ENCODE peak calls at places on chromosome 19, in nine cellular contexts. One of them, this sample, is unnamed.

GRCh38 chr19:2302319-2303208 is 5.4 kb downstream of the LINGO3 start:
- DNase-seq in iris pigment epithelial cell: peak
- DNase-seq in hepatic stellate cell: peak
- DNase-seq in fibroblast of the aortic adventitia: peak
- DNase-seq in stimulated activated CD8-positive, alpha-beta memory T cell treated with anti-CD3 and anti-CD28 coated beads, Interleukin-15, amount 100 ng/mL, for 4 hours: no peak
- DNase-seq in tibial nerve: no peak
- DNase-seq in AG10803: peak
- DNase-seq in activated T-helper 2 cell treated with anti-CD3 and anti-CD28 coated beads, Interferon-gamma antibody, Interleukin-2, Interleukin-4, amounts not matched to agents 10 μg/mL and 5 μg/mL and 100 μg/mL, durations not matched to agents 14 hours and 24 hours and 36 hours: no peak
- DNase-seq in lung: no peak
- DNase-seq in this sample: no peak

GRCh38 chr19:1615156-1615765 is 10.0 kb upstream of the UQCR11 start:
- DNase-seq in lung: no peak
- DNase-seq in hepatic stellate cell: no peak
- DNase-seq in activated T-helper 2 cell treated with anti-CD3 and anti-CD28 coated beads, Interferon-gamma antibody, Interleukin-2, Interleukin-4, amounts not matched to agents 10 μg/mL and 5 μg/mL and 100 μg/mL, durations not matched to agents 14 hours and 24 hours and 36 hours: no peak
- DNase-seq in iris pigment epithelial cell: no peak
- DNase-seq in tibial nerve: no peak
- DNase-seq in AG10803: no peak
- DNase-seq in fibroblast of the aortic adventitia: no peak
- DNase-seq in stimulated activated CD8-positive, alpha-beta memory T cell treated with anti-CD3 and anti-CD28 coated beads, Interleukin-15, amount 100 ng/mL, for 4 hours: no peak
- DNase-seq in this sample: no peak

GRCh38 chr19:28710278-28710677 is 502.7 kb downstream of the UQCRFS1 start:
- DNase-seq in lung: no peak
- DNase-seq in stimulated activated CD8-positive, alpha-beta memory T cell treated with anti-CD3 and anti-CD28 coated beads, Interleukin-15, amount 100 ng/mL, for 4 hours: no peak
- DNase-seq in hepatic stellate cell: no peak
- DNase-seq in fibroblast of the aortic adventitia: peak
- DNase-seq in activated T-helper 2 cell treated with anti-CD3 and anti-CD28 coated beads, Interferon-gamma antibody, Interleukin-2, Interleukin-4, amounts not matched to agents 10 μg/mL and 5 μg/mL and 100 μg/mL, durations not matched to agents 14 hours and 24 hours and 36 hours: no peak
- DNase-seq in tibial nerve: no peak
- DNase-seq in iris pigment epithelial cell: peak
- DNase-seq in AG10803: peak
- DNase-seq in this sample: peak

GRCh38 chr19:21109116-21109515 is 27.1 kb downstream of the ZNF714 start:
- DNase-seq in stimulated activated CD8-positive, alpha-beta memory T cell treated with anti-CD3 and anti-CD28 coated beads, Interleukin-15, amount 100 ng/mL, for 4 hours: no peak
- DNase-seq in lung: no peak
- DNase-seq in AG10803: no peak
- DNase-seq in iris pigment epithelial cell: peak
- DNase-seq in tibial nerve: no peak
- DNase-seq in hepatic stellate cell: no peak
- DNase-seq in activated T-helper 2 cell treated with anti-CD3 and anti-CD28 coated beads, Interferon-gamma antibody, Interleukin-2, Interleukin-4, amounts not matched to agents 10 μg/mL and 5 μg/mL and 100 μg/mL, durations not matched to agents 14 hours and 24 hours and 36 hours: no peak
- DNase-seq in fibroblast of the aortic adventitia: peak
- DNase-seq in this sample: peak

GRCh38 chr19:6238256-6238642 is 41.5 kb downstream of the MLLT1 start:
- DNase-seq in tibial nerve: no peak
- DNase-seq in lung: no peak
- DNase-seq in stimulated activated CD8-positive, alpha-beta memory T cell treated with anti-CD3 and anti-CD28 coated beads, Interleukin-15, amount 100 ng/mL, for 4 hours: no peak
- DNase-seq in activated T-helper 2 cell treated with anti-CD3 and anti-CD28 coated beads, Interferon-gamma antibody, Interleukin-2, Interleukin-4, amounts not matched to agents 10 μg/mL and 5 μg/mL and 100 μg/mL, durations not matched to agents 14 hours and 24 hours and 36 hours: no peak
- DNase-seq in iris pigment epithelial cell: peak
- DNase-seq in hepatic stellate cell: no peak
- DNase-seq in AG10803: no peak
- DNase-seq in fibroblast of the aortic adventitia: peak
- DNase-seq in this sample: no peak

GRCh38 chr19:18712981-18713380 is 29.5 kb downstream of the CRTC1 start:
- DNase-seq in fibroblast of the aortic adventitia: peak
- DNase-seq in AG10803: no peak
- DNase-seq in lung: no peak
- DNase-seq in stimulated activated CD8-positive, alpha-beta memory T cell treated with anti-CD3 and anti-CD28 coated beads, Interleukin-15, amount 100 ng/mL, for 4 hours: no peak
- DNase-seq in tibial nerve: no peak
- DNase-seq in iris pigment epithelial cell: no peak
- DNase-seq in activated T-helper 2 cell treated with anti-CD3 and anti-CD28 coated beads, Interferon-gamma antibody, Interleukin-2, Interleukin-4, amounts not matched to agents 10 μg/mL and 5 μg/mL and 100 μg/mL, durations not matched to agents 14 hours and 24 hours and 36 hours: no peak
- DNase-seq in hepatic stellate cell: no peak
- DNase-seq in this sample: no peak

GRCh38 chr19:1237027-1237659 is 662 bp downstream of the CBARP start:
- DNase-seq in AG10803: no peak
- DNase-seq in lung: no peak
- DNase-seq in hepatic stellate cell: peak
- DNase-seq in tibial nerve: no peak
- DNase-seq in fibroblast of the aortic adventitia: no peak
- DNase-seq in activated T-helper 2 cell treated with anti-CD3 and anti-CD28 coated beads, Interferon-gamma antibody, Interleukin-2, Interleukin-4, amounts not matched to agents 10 μg/mL and 5 μg/mL and 100 μg/mL, durations not matched to agents 14 hours and 24 hours and 36 hours: no peak
- DNase-seq in iris pigment epithelial cell: no peak
- DNase-seq in stimulated activated CD8-positive, alpha-beta memory T cell treated with anti-CD3 and anti-CD28 coated beads, Interleukin-15, amount 100 ng/mL, for 4 hours: no peak
- DNase-seq in this sample: no peak

GRCh38 chr19:53254451-53255341 is at the start of gene ZNF677:
- DNase-seq in AG10803: peak
- DNase-seq in fibroblast of the aortic adventitia: peak
- DNase-seq in activated T-helper 2 cell treated with anti-CD3 and anti-CD28 coated beads, Interferon-gamma antibody, Interleukin-2, Interleukin-4, amounts not matched to agents 10 μg/mL and 5 μg/mL and 100 μg/mL, durations not matched to agents 14 hours and 24 hours and 36 hours: peak
- DNase-seq in iris pigment epithelial cell: peak
- DNase-seq in hepatic stellate cell: peak
- DNase-seq in stimulated activated CD8-positive, alpha-beta memory T cell treated with anti-CD3 and anti-CD28 coated beads, Interleukin-15, amount 100 ng/mL, for 4 hours: peak
- DNase-seq in tibial nerve: peak
- DNase-seq in lung: peak
- DNase-seq in this sample: peak

GRCh38 chr19:33248553-33248953 is 22.9 kb upstream of the SLC7A10 start:
- DNase-seq in lung: no peak
- DNase-seq in stimulated activated CD8-positive, alpha-beta memory T cell treated with anti-CD3 and anti-CD28 coated beads, Interleukin-15, amount 100 ng/mL, for 4 hours: no peak
- DNase-seq in iris pigment epithelial cell: no peak
- DNase-seq in AG10803: no peak
- DNase-seq in tibial nerve: no peak
- DNase-seq in hepatic stellate cell: no peak
- DNase-seq in activated T-helper 2 cell treated with anti-CD3 and anti-CD28 coated beads, Interferon-gamma antibody, Interleukin-2, Interleukin-4, amounts not matched to agents 10 μg/mL and 5 μg/mL and 100 μg/mL, durations not matched to agents 14 hours and 24 hours and 36 hours: no peak
- DNase-seq in fibroblast of the aortic adventitia: no peak
- DNase-seq in this sample: no peak

GRCh38 chr19:18091217-18091608 is 4.5 kb upstream of the IL12RB1 start:
- DNase-seq in fibroblast of the aortic adventitia: no peak
- DNase-seq in hepatic stellate cell: no peak
- DNase-seq in AG10803: no peak
- DNase-seq in stimulated activated CD8-positive, alpha-beta memory T cell treated with anti-CD3 and anti-CD28 coated beads, Interleukin-15, amount 100 ng/mL, for 4 hours: peak
- DNase-seq in iris pigment epithelial cell: no peak
- DNase-seq in lung: peak
- DNase-seq in activated T-helper 2 cell treated with anti-CD3 and anti-CD28 coated beads, Interferon-gamma antibody, Interleukin-2, Interleukin-4, amounts not matched to agents 10 μg/mL and 5 μg/mL and 100 μg/mL, durations not matched to agents 14 hours and 24 hours and 36 hours: peak
- DNase-seq in tibial nerve: no peak
- DNase-seq in this sample: no peak

GRCh38 chr19:50785329-50785922 is 4.8 kb upstream of the ACP4 start:
- DNase-seq in tibial nerve: no peak
- DNase-seq in activated T-helper 2 cell treated with anti-CD3 and anti-CD28 coated beads, Interferon-gamma antibody, Interleukin-2, Interleukin-4, amounts not matched to agents 10 μg/mL and 5 μg/mL and 100 μg/mL, durations not matched to agents 14 hours and 24 hours and 36 hours: no peak
- DNase-seq in iris pigment epithelial cell: no peak
- DNase-seq in AG10803: no peak
- DNase-seq in stimulated activated CD8-positive, alpha-beta memory T cell treated with anti-CD3 and anti-CD28 coated beads, Interleukin-15, amount 100 ng/mL, for 4 hours: no peak
- DNase-seq in hepatic stellate cell: no peak
- DNase-seq in fibroblast of the aortic adventitia: no peak
- DNase-seq in lung: no peak
- DNase-seq in this sample: no peak

GRCh38 chr19:16247353-16248182 is 49.9 kb downstream of the AP1M1 start:
- DNase-seq in lung: peak
- DNase-seq in fibroblast of the aortic adventitia: peak
- DNase-seq in tibial nerve: peak
- DNase-seq in iris pigment epithelial cell: peak
- DNase-seq in AG10803: peak
- DNase-seq in activated T-helper 2 cell treated with anti-CD3 and anti-CD28 coated beads, Interferon-gamma antibody, Interleukin-2, Interleukin-4, amounts not matched to agents 10 μg/mL and 5 μg/mL and 100 μg/mL, durations not matched to agents 14 hours and 24 hours and 36 hours: peak
- DNase-seq in hepatic stellate cell: peak
- DNase-seq in stimulated activated CD8-positive, alpha-beta memory T cell treated with anti-CD3 and anti-CD28 coated beads, Interleukin-15, amount 100 ng/mL, for 4 hours: peak
- DNase-seq in this sample: peak

GRCh38 chr19:28980236-28980868 is 232.6 kb downstream of the UQCRFS1 start:
- DNase-seq in fibroblast of the aortic adventitia: peak
- DNase-seq in AG10803: peak
- DNase-seq in hepatic stellate cell: peak
- DNase-seq in stimulated activated CD8-positive, alpha-beta memory T cell treated with anti-CD3 and anti-CD28 coated beads, Interleukin-15, amount 100 ng/mL, for 4 hours: no peak
- DNase-seq in iris pigment epithelial cell: no peak
- DNase-seq in tibial nerve: no peak
- DNase-seq in lung: no peak
- DNase-seq in activated T-helper 2 cell treated with anti-CD3 and anti-CD28 coated beads, Interferon-gamma antibody, Interleukin-2, Interleukin-4, amounts not matched to agents 10 μg/mL and 5 μg/mL and 100 μg/mL, durations not matched to agents 14 hours and 24 hours and 36 hours: no peak
- DNase-seq in this sample: no peak

GRCh38 chr19:56969726-56970125 is 129.2 kb upstream of the PEG3 start:
- DNase-seq in iris pigment epithelial cell: no peak
- DNase-seq in hepatic stellate cell: no peak
- DNase-seq in tibial nerve: no peak
- DNase-seq in stimulated activated CD8-positive, alpha-beta memory T cell treated with anti-CD3 and anti-CD28 coated beads, Interleukin-15, amount 100 ng/mL, for 4 hours: no peak
- DNase-seq in AG10803: no peak
- DNase-seq in fibroblast of the aortic adventitia: no peak
- DNase-seq in activated T-helper 2 cell treated with anti-CD3 and anti-CD28 coated beads, Interferon-gamma antibody, Interleukin-2, Interleukin-4, amounts not matched to agents 10 μg/mL and 5 μg/mL and 100 μg/mL, durations not matched to agents 14 hours and 24 hours and 36 hours: no peak
- DNase-seq in lung: no peak
- DNase-seq in this sample: no peak

GRCh38 chr19:41264581-41265375 is 606 bp downstream of the HNRNPUL1 start:
- DNase-seq in stimulated activated CD8-positive, alpha-beta memory T cell treated with anti-CD3 and anti-CD28 coated beads, Interleukin-15, amount 100 ng/mL, for 4 hours: peak
- DNase-seq in iris pigment epithelial cell: peak
- DNase-seq in hepatic stellate cell: peak
- DNase-seq in AG10803: peak
- DNase-seq in fibroblast of the aortic adventitia: peak
- DNase-seq in tibial nerve: no peak
- DNase-seq in activated T-helper 2 cell treated with anti-CD3 and anti-CD28 coated beads, Interferon-gamma antibody, Interleukin-2, Interleukin-4, amounts not matched to agents 10 μg/mL and 5 μg/mL and 100 μg/mL, durations not matched to agents 14 hours and 24 hours and 36 hours: peak
- DNase-seq in lung: peak
- DNase-seq in this sample: peak

GRCh38 chr19:53055117-53055516 is 10.6 kb downstream of the ERVV-2 start:
- DNase-seq in tibial nerve: no peak
- DNase-seq in iris pigment epithelial cell: peak
- DNase-seq in activated T-helper 2 cell treated with anti-CD3 and anti-CD28 coated beads, Interferon-gamma antibody, Interleukin-2, Interleukin-4, amounts not matched to agents 10 μg/mL and 5 μg/mL and 100 μg/mL, durations not matched to agents 14 hours and 24 hours and 36 hours: no peak
- DNase-seq in stimulated activated CD8-positive, alpha-beta memory T cell treated with anti-CD3 and anti-CD28 coated beads, Interleukin-15, amount 100 ng/mL, for 4 hours: no peak
- DNase-seq in hepatic stellate cell: no peak
- DNase-seq in lung: no peak
- DNase-seq in AG10803: no peak
- DNase-seq in fibroblast of the aortic adventitia: no peak
- DNase-seq in this sample: no peak

GRCh38 chr19:41373993-41374392 is 2.3 kb upstream of the TMEM91 start:
- DNase-seq in tibial nerve: peak
- DNase-seq in iris pigment epithelial cell: peak
- DNase-seq in AG10803: peak
- DNase-seq in lung: peak
- DNase-seq in fibroblast of the aortic adventitia: peak
- DNase-seq in stimulated activated CD8-positive, alpha-beta memory T cell treated with anti-CD3 and anti-CD28 coated beads, Interleukin-15, amount 100 ng/mL, for 4 hours: no peak
- DNase-seq in hepatic stellate cell: peak
- DNase-seq in activated T-helper 2 cell treated with anti-CD3 and anti-CD28 coated beads, Interferon-gamma antibody, Interleukin-2, Interleukin-4, amounts not matched to agents 10 μg/mL and 5 μg/mL and 100 μg/mL, durations not matched to agents 14 hours and 24 hours and 36 hours: no peak
- DNase-seq in this sample: peak

GRCh38 chr19:5567971-5568407 is 236 bp upstream of the TINCR start:
- DNase-seq in stimulated activated CD8-positive, alpha-beta memory T cell treated with anti-CD3 and anti-CD28 coated beads, Interleukin-15, amount 100 ng/mL, for 4 hours: no peak
- DNase-seq in iris pigment epithelial cell: no peak
- DNase-seq in tibial nerve: no peak
- DNase-seq in AG10803: no peak
- DNase-seq in hepatic stellate cell: no peak
- DNase-seq in lung: no peak
- DNase-seq in fibroblast of the aortic adventitia: no peak
- DNase-seq in activated T-helper 2 cell treated with anti-CD3 and anti-CD28 coated beads, Interferon-gamma antibody, Interleukin-2, Interleukin-4, amounts not matched to agents 10 μg/mL and 5 μg/mL and 100 μg/mL, durations not matched to agents 14 hours and 24 hours and 36 hours: no peak
- DNase-seq in this sample: no peak

GRCh38 chr19:53389591-53390377 is 5.2 kb upstream of the ZNF765 start:
- DNase-seq in stimulated activated CD8-positive, alpha-beta memory T cell treated with anti-CD3 and anti-CD28 coated beads, Interleukin-15, amount 100 ng/mL, for 4 hours: no peak
- DNase-seq in AG10803: no peak
- DNase-seq in fibroblast of the aortic adventitia: no peak
- DNase-seq in hepatic stellate cell: no peak
- DNase-seq in activated T-helper 2 cell treated with anti-CD3 and anti-CD28 coated beads, Interferon-gamma antibody, Interleukin-2, Interleukin-4, amounts not matched to agents 10 μg/mL and 5 μg/mL and 100 μg/mL, durations not matched to agents 14 hours and 24 hours and 36 hours: no peak
- DNase-seq in lung: no peak
- DNase-seq in iris pigment epithelial cell: no peak
- DNase-seq in tibial nerve: no peak
- DNase-seq in this sample: no peak

GRCh38 chr19:36528921-36529518 is 949 bp upstream of the ZNF260 start:
- DNase-seq in lung: no peak
- DNase-seq in stimulated activated CD8-positive, alpha-beta memory T cell treated with anti-CD3 and anti-CD28 coated beads, Interleukin-15, amount 100 ng/mL, for 4 hours: peak
- DNase-seq in fibroblast of the aortic adventitia: no peak
- DNase-seq in iris pigment epithelial cell: peak
- DNase-seq in activated T-helper 2 cell treated with anti-CD3 and anti-CD28 coated beads, Interferon-gamma antibody, Interleukin-2, Interleukin-4, amounts not matched to agents 10 μg/mL and 5 μg/mL and 100 μg/mL, durations not matched to agents 14 hours and 24 hours and 36 hours: no peak
- DNase-seq in tibial nerve: no peak
- DNase-seq in hepatic stellate cell: peak
- DNase-seq in AG10803: no peak
- DNase-seq in this sample: no peak

GRCh38 chr19:4722671-4723464 is 774 bp downstream of the DPP9 start:
- DNase-seq in AG10803: peak
- DNase-seq in activated T-helper 2 cell treated with anti-CD3 and anti-CD28 coated beads, Interferon-gamma antibody, Interleukin-2, Interleukin-4, amounts not matched to agents 10 μg/mL and 5 μg/mL and 100 μg/mL, durations not matched to agents 14 hours and 24 hours and 36 hours: peak
- DNase-seq in lung: no peak
- DNase-seq in stimulated activated CD8-positive, alpha-beta memory T cell treated with anti-CD3 and anti-CD28 coated beads, Interleukin-15, amount 100 ng/mL, for 4 hours: no peak
- DNase-seq in iris pigment epithelial cell: peak
- DNase-seq in hepatic stellate cell: peak
- DNase-seq in tibial nerve: no peak
- DNase-seq in fibroblast of the aortic adventitia: peak
- DNase-seq in this sample: peak

GRCh38 chr19:18832331-18833140 is 777 bp downstream of the UPF1 start:
- DNase-seq in iris pigment epithelial cell: no peak
- DNase-seq in stimulated activated CD8-positive, alpha-beta memory T cell treated with anti-CD3 and anti-CD28 coated beads, Interleukin-15, amount 100 ng/mL, for 4 hours: peak
- DNase-seq in lung: no peak
- DNase-seq in hepatic stellate cell: peak
- DNase-seq in tibial nerve: no peak
- DNase-seq in AG10803: peak
- DNase-seq in fibroblast of the aortic adventitia: no peak
- DNase-seq in activated T-helper 2 cell treated with anti-CD3 and anti-CD28 coated beads, Interferon-gamma antibody, Interleukin-2, Interleukin-4, amounts not matched to agents 10 μg/mL and 5 μg/mL and 100 μg/mL, durations not matched to agents 14 hours and 24 hours and 36 hours: peak
- DNase-seq in this sample: peak

GRCh38 chr19:55005684-55006488 is 32.2 kb downstream of the GP6 start:
- DNase-seq in stimulated activated CD8-positive, alpha-beta memory T cell treated with anti-CD3 and anti-CD28 coated beads, Interleukin-15, amount 100 ng/mL, for 4 hours: peak
- DNase-seq in tibial nerve: no peak
- DNase-seq in iris pigment epithelial cell: peak
- DNase-seq in hepatic stellate cell: no peak
- DNase-seq in AG10803: no peak
- DNase-seq in activated T-helper 2 cell treated with anti-CD3 and anti-CD28 coated beads, Interferon-gamma antibody, Interleukin-2, Interleukin-4, amounts not matched to agents 10 μg/mL and 5 μg/mL and 100 μg/mL, durations not matched to agents 14 hours and 24 hours and 36 hours: peak
- DNase-seq in lung: peak
- DNase-seq in fibroblast of the aortic adventitia: no peak
- DNase-seq in this sample: peak

GRCh38 chr19:14407889-14408640 is 11.1 kb downstream of the DDX39A start:
- DNase-seq in stimulated activated CD8-positive, alpha-beta memory T cell treated with anti-CD3 and anti-CD28 coated beads, Interleukin-15, amount 100 ng/mL, for 4 hours: no peak
- DNase-seq in tibial nerve: no peak
- DNase-seq in AG10803: no peak
- DNase-seq in hepatic stellate cell: no peak
- DNase-seq in lung: no peak
- DNase-seq in fibroblast of the aortic adventitia: no peak
- DNase-seq in activated T-helper 2 cell treated with anti-CD3 and anti-CD28 coated beads, Interferon-gamma antibody, Interleukin-2, Interleukin-4, amounts not matched to agents 10 μg/mL and 5 μg/mL and 100 μg/mL, durations not matched to agents 14 hours and 24 hours and 36 hours: no peak
- DNase-seq in iris pigment epithelial cell: no peak
- DNase-seq in this sample: no peak

GRCh38 chr19:38699027-38699346 is 45.3 kb downstream of the CAPN12 start:
- DNase-seq in tibial nerve: no peak
- DNase-seq in AG10803: no peak
- DNase-seq in fibroblast of the aortic adventitia: no peak
- DNase-seq in stimulated activated CD8-positive, alpha-beta memory T cell treated with anti-CD3 and anti-CD28 coated beads, Interleukin-15, amount 100 ng/mL, for 4 hours: no peak
- DNase-seq in activated T-helper 2 cell treated with anti-CD3 and anti-CD28 coated beads, Interferon-gamma antibody, Interleukin-2, Interleukin-4, amounts not matched to agents 10 μg/mL and 5 μg/mL and 100 μg/mL, durations not matched to agents 14 hours and 24 hours and 36 hours: no peak
- DNase-seq in iris pigment epithelial cell: peak
- DNase-seq in hepatic stellate cell: no peak
- DNase-seq in lung: no peak
- DNase-seq in this sample: no peak

GRCh38 chr19:45164577-45165335 is 4.0 kb upstream of the NKPD1 start:
- DNase-seq in lung: peak
- DNase-seq in iris pigment epithelial cell: peak
- DNase-seq in AG10803: peak
- DNase-seq in tibial nerve: no peak
- DNase-seq in stimulated activated CD8-positive, alpha-beta memory T cell treated with anti-CD3 and anti-CD28 coated beads, Interleukin-15, amount 100 ng/mL, for 4 hours: peak
- DNase-seq in hepatic stellate cell: no peak
- DNase-seq in fibroblast of the aortic adventitia: peak
- DNase-seq in activated T-helper 2 cell treated with anti-CD3 and anti-CD28 coated beads, Interferon-gamma antibody, Interleukin-2, Interleukin-4, amounts not matched to agents 10 μg/mL and 5 μg/mL and 100 μg/mL, durations not matched to agents 14 hours and 24 hours and 36 hours: peak
- DNase-seq in this sample: no peak

GRCh38 chr19:17762505-17763229 is 11.4 kb downstream of the FCHO1 start:
- DNase-seq in iris pigment epithelial cell: peak
- DNase-seq in AG10803: peak
- DNase-seq in hepatic stellate cell: peak
- DNase-seq in stimulated activated CD8-positive, alpha-beta memory T cell treated with anti-CD3 and anti-CD28 coated beads, Interleukin-15, amount 100 ng/mL, for 4 hours: no peak
- DNase-seq in lung: no peak
- DNase-seq in fibroblast of the aortic adventitia: peak
- DNase-seq in tibial nerve: no peak
- DNase-seq in activated T-helper 2 cell treated with anti-CD3 and anti-CD28 coated beads, Interferon-gamma antibody, Interleukin-2, Interleukin-4, amounts not matched to agents 10 μg/mL and 5 μg/mL and 100 μg/mL, durations not matched to agents 14 hours and 24 hours and 36 hours: no peak
- DNase-seq in this sample: peak

GRCh38 chr19:16654151-16654550 is 5.8 kb downstream of the SMIM7 start:
- DNase-seq in activated T-helper 2 cell treated with anti-CD3 and anti-CD28 coated beads, Interferon-gamma antibody, Interleukin-2, Interleukin-4, amounts not matched to agents 10 μg/mL and 5 μg/mL and 100 μg/mL, durations not matched to agents 14 hours and 24 hours and 36 hours: no peak
- DNase-seq in AG10803: no peak
- DNase-seq in fibroblast of the aortic adventitia: no peak
- DNase-seq in hepatic stellate cell: peak
- DNase-seq in stimulated activated CD8-positive, alpha-beta memory T cell treated with anti-CD3 and anti-CD28 coated beads, Interleukin-15, amount 100 ng/mL, for 4 hours: no peak
- DNase-seq in iris pigment epithelial cell: no peak
- DNase-seq in lung: no peak
- DNase-seq in tibial nerve: no peak
- DNase-seq in this sample: no peak

GRCh38 chr19:15425321-15425950 is 6.6 kb upstream of the AKAP8L start:
- DNase-seq in hepatic stellate cell: no peak
- DNase-seq in activated T-helper 2 cell treated with anti-CD3 and anti-CD28 coated beads, Interferon-gamma antibody, Interleukin-2, Interleukin-4, amounts not matched to agents 10 μg/mL and 5 μg/mL and 100 μg/mL, durations not matched to agents 14 hours and 24 hours and 36 hours: no peak
- DNase-seq in fibroblast of the aortic adventitia: no peak
- DNase-seq in AG10803: no peak
- DNase-seq in stimulated activated CD8-positive, alpha-beta memory T cell treated with anti-CD3 and anti-CD28 coated beads, Interleukin-15, amount 100 ng/mL, for 4 hours: no peak
- DNase-seq in lung: no peak
- DNase-seq in iris pigment epithelial cell: no peak
- DNase-seq in tibial nerve: no peak
- DNase-seq in this sample: no peak

GRCh38 chr19:33863436-33863835 is 66.8 kb downstream of the KCTD15 start:
- DNase-seq in iris pigment epithelial cell: no peak
- DNase-seq in tibial nerve: no peak
- DNase-seq in AG10803: no peak
- DNase-seq in activated T-helper 2 cell treated with anti-CD3 and anti-CD28 coated beads, Interferon-gamma antibody, Interleukin-2, Interleukin-4, amounts not matched to agents 10 μg/mL and 5 μg/mL and 100 μg/mL, durations not matched to agents 14 hours and 24 hours and 36 hours: no peak
- DNase-seq in fibroblast of the aortic adventitia: no peak
- DNase-seq in hepatic stellate cell: no peak
- DNase-seq in lung: no peak
- DNase-seq in stimulated activated CD8-positive, alpha-beta memory T cell treated with anti-CD3 and anti-CD28 coated beads, Interleukin-15, amount 100 ng/mL, for 4 hours: no peak
- DNase-seq in this sample: no peak

GRCh38 chr19:47284324-47284899 is 9.7 kb downstream of the INAFM1 start:
- DNase-seq in stimulated activated CD8-positive, alpha-beta memory T cell treated with anti-CD3 and anti-CD28 coated beads, Interleukin-15, amount 100 ng/mL, for 4 hours: no peak
- DNase-seq in hepatic stellate cell: no peak
- DNase-seq in iris pigment epithelial cell: peak
- DNase-seq in AG10803: peak
- DNase-seq in activated T-helper 2 cell treated with anti-CD3 and anti-CD28 coated beads, Interferon-gamma antibody, Interleukin-2, Interleukin-4, amounts not matched to agents 10 μg/mL and 5 μg/mL and 100 μg/mL, durations not matched to agents 14 hours and 24 hours and 36 hours: no peak
- DNase-seq in tibial nerve: no peak
- DNase-seq in lung: no peak
- DNase-seq in fibroblast of the aortic adventitia: peak
- DNase-seq in this sample: peak